ENCODE peak calls at places on chromosomes 7 and 10, in seven cellular contexts. C is neural progenitor cell, O is NCI-H1092, N is H54, D is Panc1, X is lower lobe of right lung, Q is Kasumi-1. I is an unnamed sample.

GRCh38 chr7:128737441-128737840 is 1.7 kb upstream of the CALU start:
- DNase-seq in N (no peak), Q (no peak), C (no peak), O (no peak), D (no peak), X (no peak), I (no peak)

GRCh38 chr7:83850941-83851340 is 202.0 kb upstream of the SEMA3E start:
- DNase-seq in N (no peak), D (no peak), O (no peak), X (no peak), C (no peak), Q (no peak), I (no peak)

GRCh38 chr10:27258838-27259532 is 18.4 kb upstream of the ACBD5 start:
- DNase-seq in Q (no peak), X (no peak), O (no peak), D (no peak), N (no peak), C (peak), I (no peak)

GRCh38 chr10:10804998-10805737 is 212.5 kb upstream of the CELF2 start:
- DNase-seq in X (no peak), Q (no peak), O (no peak), D (no peak), N (no peak), C (no peak), I (no peak)

GRCh38 chr7:18225067-18225466 is 197.4 kb upstream of the PRPS1L1 start:
- DNase-seq in D (no peak), N (no peak), X (no peak), O (no peak), C (no peak), Q (peak), I (no peak)

GRCh38 chr10:118792501-118792900 is 37.7 kb upstream of the CACUL1 start:
- DNase-seq in N (no peak), X (peak), D (no peak), Q (peak), C (no peak), O (no peak), I (no peak)

GRCh38 chr10:124088944-124089343 is 4.5 kb downstream of the CHST15 start:
- DNase-seq in C (no peak), D (no peak), N (no peak), X (no peak), Q (no peak), O (no peak), I (no peak)

GRCh38 chr7:124489925-124490324 is 275.7 kb downstream of the GPR37 start:
- DNase-seq in N (no peak), Q (no peak), O (peak), D (no peak), C (no peak), X (no peak), I (no peak)

GRCh38 chr10:102065561-102066420 is 642 bp downstream of the HPS6 start:
- DNase-seq in D (no peak), O (no peak), N (peak), X (peak), Q (no peak), C (peak), I (peak)

I was measured in T-helper 2 cell treated with Interferon-gamma antibody and Interleukin-4, amounts not matched to agents 5 μg/mL and 100 μg/mL, for 36 hours.